ENCODE peak calls at places on chromosomes 12 and 14, in eight cellular contexts. One of them, this sample, is unnamed.

GRCh38 chr12:109275173-109275572 is 33.9 kb downstream of the FOXN4 start:
- DNase-seq in thoracic aorta: no peak
- DNase-seq in CD8-positive, alpha-beta memory T cell: no peak
- DNase-seq in CD4-positive, CD25-positive, alpha-beta regulatory T cell: no peak
- DNase-seq in stomach: no peak
- DNase-seq in CD4-positive, alpha-beta T cell: no peak
- DNase-seq in ascending aorta: no peak
- DNase-seq in heart left ventricle: no peak
- DNase-seq in this sample: no peak

GRCh38 chr14:95068521-95068920 is 88.8 kb downstream of the DICER1 start:
- DNase-seq in CD8-positive, alpha-beta memory T cell: no peak
- DNase-seq in ascending aorta: no peak
- DNase-seq in heart left ventricle: no peak
- DNase-seq in thoracic aorta: no peak
- DNase-seq in stomach: no peak
- DNase-seq in CD4-positive, CD25-positive, alpha-beta regulatory T cell: no peak
- DNase-seq in CD4-positive, alpha-beta T cell: no peak
- DNase-seq in this sample: no peak

GRCh38 chr14:60508363-60508706 is 611 bp upstream of the SIX6 start:
- DNase-seq in CD8-positive, alpha-beta memory T cell: no peak
- DNase-seq in ascending aorta: no peak
- DNase-seq in thoracic aorta: no peak
- DNase-seq in heart left ventricle: no peak
- DNase-seq in CD4-positive, alpha-beta T cell: no peak
- DNase-seq in stomach: no peak
- DNase-seq in CD4-positive, CD25-positive, alpha-beta regulatory T cell: no peak
- DNase-seq in this sample: no peak

GRCh38 chr12:873954-874353 is 75.5 kb downstream of the RAD52 start:
- DNase-seq in CD8-positive, alpha-beta memory T cell: no peak
- DNase-seq in CD4-positive, alpha-beta T cell: no peak
- DNase-seq in thoracic aorta: no peak
- DNase-seq in heart left ventricle: no peak
- DNase-seq in CD4-positive, CD25-positive, alpha-beta regulatory T cell: no peak
- DNase-seq in stomach: no peak
- DNase-seq in ascending aorta: no peak
- DNase-seq in this sample: no peak

GRCh38 chr12:2891240-2892053 is 756 bp downstream of the TULP3 start:
- DNase-seq in CD8-positive, alpha-beta memory T cell: peak
- DNase-seq in CD4-positive, CD25-positive, alpha-beta regulatory T cell: no peak
- DNase-seq in thoracic aorta: peak
- DNase-seq in heart left ventricle: no peak
- DNase-seq in stomach: peak
- DNase-seq in CD4-positive, alpha-beta T cell: peak
- DNase-seq in ascending aorta: peak
- DNase-seq in this sample: no peak

GRCh38 chr12:4819654-4820053 is 90.1 kb upstream of the KCNA1 start:
- DNase-seq in CD4-positive, CD25-positive, alpha-beta regulatory T cell: no peak
- DNase-seq in heart left ventricle: no peak
- DNase-seq in stomach: no peak
- DNase-seq in CD8-positive, alpha-beta memory T cell: no peak
- DNase-seq in thoracic aorta: peak
- DNase-seq in ascending aorta: peak
- DNase-seq in CD4-positive, alpha-beta T cell: no peak
- DNase-seq in this sample: no peak

GRCh38 chr14:43949410-43949809 is 557.7 kb downstream of the FSCB start:
- DNase-seq in thoracic aorta: no peak
- DNase-seq in ascending aorta: no peak
- DNase-seq in stomach: no peak
- DNase-seq in CD4-positive, CD25-positive, alpha-beta regulatory T cell: no peak
- DNase-seq in heart left ventricle: no peak
- DNase-seq in CD8-positive, alpha-beta memory T cell: no peak
- DNase-seq in CD4-positive, alpha-beta T cell: no peak
- DNase-seq in this sample: no peak

GRCh38 chr12:92553389-92553788 is 149.4 kb upstream of the PLEKHG7 start:
- DNase-seq in thoracic aorta: no peak
- DNase-seq in CD8-positive, alpha-beta memory T cell: no peak
- DNase-seq in heart left ventricle: peak
- DNase-seq in ascending aorta: no peak
- DNase-seq in CD4-positive, CD25-positive, alpha-beta regulatory T cell: no peak
- DNase-seq in stomach: peak
- DNase-seq in CD4-positive, alpha-beta T cell: no peak
- DNase-seq in this sample: no peak

GRCh38 chr14:105529506-105530445 is 3.4 kb downstream of the TMEM121 start:
- DNase-seq in CD4-positive, CD25-positive, alpha-beta regulatory T cell: no peak
- DNase-seq in CD4-positive, alpha-beta T cell: no peak
- DNase-seq in stomach: peak
- DNase-seq in CD8-positive, alpha-beta memory T cell: peak
- DNase-seq in ascending aorta: no peak
- DNase-seq in thoracic aorta: no peak
- DNase-seq in heart left ventricle: no peak
- DNase-seq in this sample: peak

GRCh38 chr14:70189678-70190077 is 927 bp upstream of the SLC8A3 start:
- DNase-seq in CD4-positive, CD25-positive, alpha-beta regulatory T cell: no peak
- DNase-seq in CD4-positive, alpha-beta T cell: no peak
- DNase-seq in ascending aorta: no peak
- DNase-seq in heart left ventricle: no peak
- DNase-seq in CD8-positive, alpha-beta memory T cell: no peak
- DNase-seq in stomach: no peak
- DNase-seq in thoracic aorta: no peak
- DNase-seq in this sample: no peak

GRCh38 chr12:10618338-10618987 is 5.1 kb upstream of the MAGOHB start:
- DNase-seq in stomach: no peak
- DNase-seq in CD4-positive, alpha-beta T cell: no peak
- DNase-seq in CD4-positive, CD25-positive, alpha-beta regulatory T cell: no peak
- DNase-seq in thoracic aorta: no peak
- DNase-seq in CD8-positive, alpha-beta memory T cell: no peak
- DNase-seq in ascending aorta: no peak
- DNase-seq in heart left ventricle: no peak
- DNase-seq in this sample: no peak

GRCh38 chr12:52307836-52308806 is 13.1 kb downstream of the KRT83 start:
- DNase-seq in stomach: peak
- DNase-seq in CD8-positive, alpha-beta memory T cell: no peak
- DNase-seq in heart left ventricle: no peak
- DNase-seq in CD4-positive, CD25-positive, alpha-beta regulatory T cell: no peak
- DNase-seq in thoracic aorta: no peak
- DNase-seq in ascending aorta: peak
- DNase-seq in CD4-positive, alpha-beta T cell: no peak
- DNase-seq in this sample: no peak

GRCh38 chr12:94595152-94595551 is 55.2 kb downstream of the TMCC3 start:
- DNase-seq in ascending aorta: no peak
- DNase-seq in thoracic aorta: no peak
- DNase-seq in CD4-positive, alpha-beta T cell: no peak
- DNase-seq in CD8-positive, alpha-beta memory T cell: no peak
- DNase-seq in stomach: no peak
- DNase-seq in heart left ventricle: no peak
- DNase-seq in CD4-positive, CD25-positive, alpha-beta regulatory T cell: no peak
- DNase-seq in this sample: no peak

GRCh38 chr12:124759841-124760508 is 103.7 kb downstream of the SCARB1 start:
- DNase-seq in CD4-positive, alpha-beta T cell: no peak
- DNase-seq in stomach: peak
- DNase-seq in CD4-positive, CD25-positive, alpha-beta regulatory T cell: no peak
- DNase-seq in ascending aorta: no peak
- DNase-seq in CD8-positive, alpha-beta memory T cell: no peak
- DNase-seq in thoracic aorta: no peak
- DNase-seq in heart left ventricle: no peak
- DNase-seq in this sample: no peak

GRCh38 chr14:75457648-75458165 is 29.9 kb downstream of the JDP2 start:
- DNase-seq in stomach: no peak
- DNase-seq in CD8-positive, alpha-beta memory T cell: no peak
- DNase-seq in ascending aorta: no peak
- DNase-seq in heart left ventricle: no peak
- DNase-seq in thoracic aorta: no peak
- DNase-seq in CD4-positive, alpha-beta T cell: no peak
- DNase-seq in CD4-positive, CD25-positive, alpha-beta regulatory T cell: no peak
- DNase-seq in this sample: no peak
- H3K27ac ChIP-seq in stomach: no peak
- H3K27ac ChIP-seq in CD8-positive, alpha-beta memory T cell: no peak
- H3K27ac ChIP-seq in ascending aorta: no peak
- H3K27ac ChIP-seq in heart left ventricle: peak
- H3K27ac ChIP-seq in thoracic aorta: no peak
- H3K27ac ChIP-seq in CD4-positive, alpha-beta T cell: no peak
- H3K27ac ChIP-seq in CD4-positive, CD25-positive, alpha-beta regulatory T cell: no peak
- H3K27ac ChIP-seq in this sample: no peak

GRCh38 chr14:36600431-36600830 is 18.0 kb upstream of the NKX2-8 start:
- DNase-seq in thoracic aorta: no peak
- DNase-seq in stomach: no peak
- DNase-seq in CD4-positive, alpha-beta T cell: no peak
- DNase-seq in CD8-positive, alpha-beta memory T cell: no peak
- DNase-seq in CD4-positive, CD25-positive, alpha-beta regulatory T cell: no peak
- DNase-seq in ascending aorta: no peak
- DNase-seq in heart left ventricle: no peak
- DNase-seq in this sample: no peak
- H3K27ac ChIP-seq in thoracic aorta: no peak
- H3K27ac ChIP-seq in stomach: no peak
- H3K27ac ChIP-seq in CD4-positive, alpha-beta T cell: no peak
- H3K27ac ChIP-seq in CD8-positive, alpha-beta memory T cell: no peak
- H3K27ac ChIP-seq in CD4-positive, CD25-positive, alpha-beta regulatory T cell: no peak
- H3K27ac ChIP-seq in ascending aorta: no peak
- H3K27ac ChIP-seq in heart left ventricle: no peak
- H3K27ac ChIP-seq in this sample: no peak

DNA sequence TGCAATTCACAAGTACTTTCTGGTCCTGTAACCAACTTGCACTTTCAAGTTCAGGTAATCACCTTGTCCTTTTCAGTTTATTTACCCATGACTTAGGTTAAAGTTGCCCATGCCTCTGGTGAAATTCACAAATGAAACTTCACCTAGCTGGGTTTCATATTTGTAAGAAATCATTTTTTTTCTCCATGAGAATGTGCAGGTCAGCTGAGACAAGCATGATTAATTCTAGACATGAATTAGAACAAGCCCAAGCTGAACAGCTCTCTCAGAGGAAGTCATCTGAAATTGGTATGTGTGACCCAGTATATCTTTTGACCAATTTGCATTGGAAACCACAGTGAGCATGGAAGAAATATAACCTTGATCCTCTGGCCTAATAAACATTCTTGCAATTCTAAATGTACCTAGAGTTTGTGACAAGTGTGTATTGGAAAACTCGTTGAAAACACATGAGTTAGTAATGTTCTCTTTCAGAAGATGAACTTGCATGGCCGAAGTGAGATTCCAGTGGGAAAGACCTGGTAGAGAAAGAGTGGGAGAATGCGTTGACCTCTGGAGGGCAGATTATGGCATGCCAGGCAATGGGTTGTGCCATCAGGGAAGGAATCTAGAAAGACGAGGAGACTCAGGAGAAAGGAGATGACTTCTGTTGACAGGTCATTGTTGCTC is 486.5 kb downstream of the ZFP36L1 start:
- DNase-seq in heart left ventricle: no peak
- DNase-seq in ascending aorta: no peak
- DNase-seq in stomach: no peak
- DNase-seq in CD4-positive, alpha-beta T cell: no peak
- DNase-seq in thoracic aorta: no peak
- DNase-seq in CD4-positive, CD25-positive, alpha-beta regulatory T cell: no peak
- DNase-seq in CD8-positive, alpha-beta memory T cell: no peak
- DNase-seq in this sample: no peak
- H3K27ac ChIP-seq in heart left ventricle: no peak
- H3K27ac ChIP-seq in ascending aorta: peak
- H3K27ac ChIP-seq in stomach: peak
- H3K27ac ChIP-seq in CD4-positive, alpha-beta T cell: no peak
- H3K27ac ChIP-seq in thoracic aorta: peak
- H3K27ac ChIP-seq in CD4-positive, CD25-positive, alpha-beta regulatory T cell: no peak
- H3K27ac ChIP-seq in CD8-positive, alpha-beta memory T cell: no peak
- H3K27ac ChIP-seq in this sample: peak

DNA sequence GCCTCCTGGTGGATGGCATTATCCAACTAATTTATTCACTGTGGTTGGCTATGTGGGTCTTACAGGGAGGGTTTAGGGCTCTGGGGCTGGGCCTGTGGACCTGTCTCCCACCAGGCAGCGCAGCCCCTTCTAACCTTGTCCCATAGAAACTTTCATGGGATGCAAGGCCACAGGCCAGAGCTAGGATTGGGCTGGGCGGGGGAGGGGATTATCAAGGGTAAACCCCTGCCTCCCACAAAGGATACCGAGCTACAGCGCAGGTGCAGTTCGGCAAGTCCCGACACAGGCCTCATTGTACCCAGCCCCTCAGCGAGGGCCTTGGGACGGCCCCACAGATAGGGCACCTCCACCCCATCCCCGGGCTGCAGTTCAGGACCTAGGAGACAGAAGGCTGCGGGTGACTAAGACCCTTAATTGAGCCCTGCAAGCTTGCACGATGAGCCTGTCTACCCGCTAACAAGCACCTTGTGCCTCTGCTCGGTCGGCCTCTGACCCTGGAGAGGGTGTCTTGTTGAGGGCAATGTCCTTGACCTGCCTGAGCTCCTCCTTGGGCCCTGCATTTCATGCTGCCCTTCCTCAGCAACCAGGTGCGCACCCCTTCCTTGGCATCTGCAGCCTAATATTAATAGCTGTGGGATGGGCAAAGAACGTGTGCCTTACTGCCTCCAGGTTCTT is 46.7 kb downstream of the PSMA6 start:
- DNase-seq in CD4-positive, CD25-positive, alpha-beta regulatory T cell: no peak
- DNase-seq in stomach: no peak
- DNase-seq in heart left ventricle: no peak
- DNase-seq in ascending aorta: no peak
- DNase-seq in CD4-positive, alpha-beta T cell: no peak
- DNase-seq in CD8-positive, alpha-beta memory T cell: no peak
- DNase-seq in thoracic aorta: no peak
- DNase-seq in this sample: no peak
- H3K27ac ChIP-seq in CD4-positive, CD25-positive, alpha-beta regulatory T cell: no peak
- H3K27ac ChIP-seq in stomach: no peak
- H3K27ac ChIP-seq in heart left ventricle: peak
- H3K27ac ChIP-seq in ascending aorta: peak
- H3K27ac ChIP-seq in CD4-positive, alpha-beta T cell: no peak
- H3K27ac ChIP-seq in CD8-positive, alpha-beta memory T cell: no peak
- H3K27ac ChIP-seq in thoracic aorta: no peak
- H3K27ac ChIP-seq in this sample: no peak

DNA sequence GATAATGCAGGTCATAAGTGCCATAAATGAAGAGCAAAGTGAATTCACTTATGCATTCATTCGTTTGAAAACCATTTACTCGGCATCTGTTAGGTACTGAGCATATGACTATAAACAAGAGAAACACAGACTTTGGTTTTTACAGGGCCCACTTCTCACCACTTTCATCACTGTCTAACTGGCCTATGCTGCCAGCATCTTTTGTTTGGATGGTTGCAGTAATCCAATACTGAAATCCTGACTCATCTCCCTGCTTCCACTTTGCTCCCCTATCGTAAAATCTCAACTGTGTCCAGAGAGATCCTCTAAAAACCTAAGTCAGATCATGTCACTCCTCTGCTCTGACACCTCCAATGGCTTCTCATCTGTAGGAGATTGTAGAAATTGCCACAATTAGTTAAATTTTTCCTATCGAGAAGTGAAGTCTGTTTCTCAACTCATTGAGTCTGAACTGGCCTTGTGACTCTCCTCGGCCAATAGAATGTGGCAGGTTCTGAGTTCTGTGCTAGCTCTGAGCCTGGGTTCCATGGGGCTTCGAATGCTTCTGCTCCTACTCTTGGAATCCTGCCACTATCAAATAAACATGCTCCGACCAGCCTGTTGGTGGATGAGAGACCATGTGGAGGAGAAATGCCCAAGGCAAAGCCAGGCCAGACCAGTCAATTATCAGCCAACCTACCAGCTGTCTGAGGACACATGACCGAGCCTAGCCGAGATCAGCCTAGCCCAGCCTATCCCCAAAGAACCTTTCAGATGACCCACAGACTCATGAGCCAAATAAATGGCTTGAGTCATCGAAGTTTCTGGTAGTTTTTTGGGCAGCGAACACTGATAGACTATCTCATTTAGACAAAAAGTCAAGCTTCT is 2.2 kb upstream of the BATF start:
- DNase-seq in CD8-positive, alpha-beta memory T cell: no peak
- DNase-seq in thoracic aorta: no peak
- DNase-seq in ascending aorta: no peak
- DNase-seq in CD4-positive, CD25-positive, alpha-beta regulatory T cell: no peak
- DNase-seq in CD4-positive, alpha-beta T cell: no peak
- DNase-seq in heart left ventricle: no peak
- DNase-seq in stomach: no peak
- DNase-seq in this sample: no peak
- H3K27ac ChIP-seq in CD8-positive, alpha-beta memory T cell: no peak
- H3K27ac ChIP-seq in thoracic aorta: no peak
- H3K27ac ChIP-seq in ascending aorta: no peak
- H3K27ac ChIP-seq in CD4-positive, CD25-positive, alpha-beta regulatory T cell: peak
- H3K27ac ChIP-seq in CD4-positive, alpha-beta T cell: peak
- H3K27ac ChIP-seq in heart left ventricle: no peak
- H3K27ac ChIP-seq in stomach: no peak
- H3K27ac ChIP-seq in this sample: no peak